ENCODE peak calls at places on chromosomes 11 and 22, in nine cellular contexts. I is GM06990, S is NCI-H1417, B is cardiac septum, M is HCT116, T is mucosa of descending colon, W is cerebellar cortex, A is bronchial epithelial cell, X is fibroblast of the conjunctiva. G is an unnamed sample.

GRCh38 chr11:5291207-5291838 is 10.4 kb downstream of the OR51B4 start:
- DNase-seq in I (no peak), S (peak), B (no peak), M (peak), T (no peak), W (peak), A (peak), X (peak), G (no peak)

GRCh38 chr11:9755561-9755960 is 91.7 kb downstream of the SWAP70 start:
- DNase-seq in I (no peak), S (no peak), B (no peak), M (no peak), T (no peak), W (no peak), A (no peak), X (no peak), G (no peak)

GRCh38 chr11:121520243-121521144 is 67.7 kb upstream of the SORL1-AS1 start:
- DNase-seq in I (no peak), S (no peak), B (no peak), M (no peak), T (no peak), W (no peak), A (peak), X (peak), G (no peak)

GRCh38 chr22:28783786-28784671 is 11.5 kb downstream of the CCDC117 start:
- DNase-seq in I (no peak), S (no peak), B (no peak), M (no peak), T (no peak), W (no peak), A (no peak), X (no peak), G (no peak)

GRCh38 chr11:70953720-70954119 is 298.7 kb downstream of the SHANK2 start:
- DNase-seq in I (no peak), S (no peak), B (no peak), M (no peak), T (no peak), W (no peak), A (no peak), X (no peak), G (no peak)

GRCh38 chr11:3091846-3092602 is 34.8 kb upstream of the CARS1 start:
- DNase-seq in I (peak), S (peak), B (peak), M (peak), T (peak), W (peak), A (peak), X (no peak), G (peak)

GRCh38 chr22:40002935-40003715 is 8.4 kb downstream of the FAM83F start:
- DNase-seq in I (no peak), S (peak), B (no peak), M (no peak), T (peak), W (no peak), A (no peak), X (no peak), G (no peak)

GRCh38 chr11:122748968-122749687 is 89.2 kb upstream of the CRTAM start:
- DNase-seq in I (peak), S (no peak), B (no peak), M (no peak), T (no peak), W (no peak), A (peak), X (peak), G (no peak)

GRCh38 chr11:8261921-8262551 is 1.6 kb downstream of the LMO1 start:
- DNase-seq in I (no peak), S (no peak), B (peak), M (no peak), T (no peak), W (no peak), A (no peak), X (no peak), G (no peak)

GRCh38 chr22:19105456-19105855 is 16.8 kb downstream of the DGCR2 start:
- DNase-seq in I (no peak), S (no peak), B (no peak), M (no peak), T (no peak), W (peak), A (no peak), X (no peak), G (no peak)

GRCh38 chr22:19066531-19067271 is 55.5 kb downstream of the DGCR2 start:
- DNase-seq in I (no peak), S (no peak), B (peak), M (no peak), T (no peak), W (no peak), A (peak), X (peak), G (no peak)

GRCh38 chr11:120956710-120957500 is 67.0 kb upstream of the TBCEL start:
- DNase-seq in I (no peak), S (no peak), B (no peak), M (no peak), T (no peak), W (no peak), A (peak), X (no peak), G (no peak)

GRCh38 chr11:117473692-117474091 is 146.0 kb downstream of the CEP164 start:
- DNase-seq in I (no peak), S (peak), B (no peak), M (no peak), T (no peak), W (no peak), A (peak), X (no peak), G (no peak)

GRCh38 chr11:113874920-113875413 is 405 bp downstream of the USP28 start:
- DNase-seq in I (no peak), S (no peak), B (no peak), M (no peak), T (no peak), W (no peak), A (peak), X (no peak), G (no peak)

GRCh38 chr11:47186937-47187681 is 875 bp upstream of the PACSIN3 start:
- DNase-seq in I (no peak), S (no peak), B (peak), M (no peak), T (no peak), W (peak), A (peak), X (no peak), G (peak)

GRCh38 chr11:65432133-65432650 is 9.6 kb downstream of the NEAT1 start:
- DNase-seq in I (no peak), S (no peak), B (no peak), M (no peak), T (no peak), W (no peak), A (peak), X (no peak), G (no peak)

GRCh38 chr22:48649031-48649430 is 1178.6 kb downstream of the BRD1 start:
- DNase-seq in I (no peak), S (no peak), B (no peak), M (no peak), T (peak), W (no peak), A (no peak), X (no peak), G (no peak)

GRCh38 chr11:112128483-112129121 is 35.3 kb downstream of the IL18 start:
- DNase-seq in I (no peak), S (peak), B (no peak), M (peak), T (peak), W (no peak), A (peak), X (peak), G (no peak)

GRCh38 chr11:35781342-35782171 is 119.0 kb downstream of the TRIM44 start:
- DNase-seq in I (no peak), S (no peak), B (no peak), M (no peak), T (no peak), W (no peak), A (peak), X (no peak), G (no peak)

GRCh38 chr11:75434051-75434450 is 1.0 kb upstream of the KLHL35 start:
- DNase-seq in I (no peak), S (no peak), B (no peak), M (no peak), T (peak), W (no peak), A (no peak), X (no peak), G (no peak)

GRCh38 chr22:46352276-46352675 is 16.8 kb downstream of the TRMU start:
- DNase-seq in I (no peak), S (no peak), B (no peak), M (no peak), T (no peak), W (no peak), A (no peak), X (no peak), G (no peak)

GRCh38 chr11:72524711-72525110 is 90.4 kb upstream of the CLPB start:
- DNase-seq in I (no peak), S (no peak), B (no peak), M (no peak), T (no peak), W (no peak), A (no peak), X (no peak), G (no peak)

GRCh38 chr11:75352417-75353206 is 1.2 kb upstream of the ARRB1 start:
- DNase-seq in I (no peak), S (peak), B (no peak), M (no peak), T (no peak), W (no peak), A (no peak), X (no peak), G (no peak)

GRCh38 chr11:33682446-33682845 is 18.2 kb downstream of the C11orf91 start:
- DNase-seq in I (no peak), S (peak), B (no peak), M (no peak), T (no peak), W (no peak), A (peak), X (no peak), G (no peak)

GRCh38 chr22:17779286-17780115 is 5.2 kb upstream of the BID start:
- DNase-seq in I (peak), S (no peak), B (no peak), M (no peak), T (no peak), W (no peak), A (no peak), X (no peak), G (no peak)

GRCh38 chr11:68206211-68206610 is 6.9 kb downstream of the KMT5B start:
- DNase-seq in I (peak), S (peak), B (no peak), M (peak), T (no peak), W (peak), A (peak), X (peak), G (no peak)

GRCh38 chr22:36738416-36739020 is 35.0 kb upstream of the CACNG2 start:
- DNase-seq in I (no peak), S (no peak), B (peak), M (no peak), T (no peak), W (no peak), A (no peak), X (no peak), G (no peak)

GRCh38 chr11:63489879-63490278 is 1.1 kb downstream of the PLAAT5 start:
- DNase-seq in I (no peak), S (no peak), B (no peak), M (no peak), T (no peak), W (no peak), A (no peak), X (no peak), G (no peak)

GRCh38 chr11:65803797-65804492 is 17.1 kb downstream of the OVOL1 start:
- DNase-seq in I (no peak), S (no peak), B (no peak), M (no peak), T (no peak), W (no peak), A (no peak), X (no peak), G (no peak)

GRCh38 chr11:117187799-117188481 is 9.4 kb downstream of the SIDT2 start:
- DNase-seq in I (no peak), S (no peak), B (peak), M (no peak), T (peak), W (no peak), A (no peak), X (no peak), G (no peak)

GRCh38 chr11:96272542-96273306 is 70.3 kb downstream of the MAML2 start:
- DNase-seq in I (peak), S (no peak), B (no peak), M (no peak), T (no peak), W (no peak), A (peak), X (peak), G (no peak)

GRCh38 chr11:73528420-73528819 is 69.5 kb downstream of the FAM168A start:
- DNase-seq in I (no peak), S (no peak), B (no peak), M (no peak), T (no peak), W (no peak), A (no peak), X (no peak), G (no peak)

GRCh38 chr11:1936072-1936780 is 10.9 kb upstream of the MRPL23 start:
- DNase-seq in I (no peak), S (no peak), B (peak), M (no peak), T (peak), W (no peak), A (no peak), X (no peak), G (no peak)

GRCh38 chr11:61917043-61917356 is 366 bp downstream of the RAB3IL1 start:
- DNase-seq in I (no peak), S (no peak), B (no peak), M (no peak), T (peak), W (no peak), A (no peak), X (no peak), G (no peak)

GRCh38 chr22:44384981-44385610 is 72.3 kb upstream of the SHISAL1 start:
- DNase-seq in I (no peak), S (no peak), B (peak), M (no peak), T (peak), W (no peak), A (no peak), X (no peak), G (no peak)

G was measured in T follicular helper cell.